ENCODE peak calls at places on chromosomes 2 and 18, in five cellular contexts. S is PC-9; D is mucosa of gallbladder; U is activated naive CD4-positive, alpha-beta T cell; N is activated T-cell treated with anti-CD3 and anti-CD28 coated beads, Interleukin-2, amount 50 U/mL, for 1 hour. O is an unnamed sample.

GRCh38 chr2:238967031-238967977 is 119.4 kb downstream of the TWIST2 start:
- DNase-seq in S (no peak), D (peak), U (no peak), N (no peak), O (no peak)

GRCh38 chr2:159712929-159713575 is 746 bp downstream of the MARCHF7 start:
- DNase-seq in S (no peak), D (no peak), U (no peak), N (no peak), O (no peak)

GRCh38 chr2:41723531-41723930 is 324.3 kb upstream of the PKDCC start:
- DNase-seq in S (no peak), D (no peak), U (no peak), N (no peak), O (no peak)

GRCh38 chr2:20565623-20566236 is 85.2 kb downstream of the HS1BP3 start:
- DNase-seq in S (peak), D (no peak), U (no peak), N (no peak), O (no peak)

GRCh38 chr2:236295481-236295880 is 31.3 kb upstream of the ASB18 start:
- DNase-seq in S (no peak), D (no peak), U (no peak), N (no peak), O (no peak)

GRCh38 chr2:237254369-237254861 is 159.5 kb downstream of the COL6A3 start:
- DNase-seq in S (no peak), D (no peak), U (no peak), N (no peak), O (no peak)

GRCh38 chr2:137302957-137303356 is 537.6 kb downstream of the THSD7B start:
- DNase-seq in S (no peak), D (no peak), U (no peak), N (no peak), O (no peak)

GRCh38 chr2:120576509-120577474 is 158.9 kb upstream of the GLI2 start:
- DNase-seq in S (peak), D (peak), U (no peak), N (no peak), O (no peak)

GRCh38 chr18:11995445-11996189 is 14.3 kb downstream of the IMPA2 start:
- DNase-seq in S (peak), D (peak), U (peak), N (peak), O (peak)

GRCh38 chr2:175449616-175450015 is 268.1 kb upstream of the ATP5MC3 start:
- DNase-seq in S (no peak), D (no peak), U (no peak), N (no peak), O (no peak)

GRCh38 chr2:18855027-18855426 is 265.7 kb upstream of the NT5C1B start:
- DNase-seq in S (no peak), D (no peak), U (no peak), N (no peak), O (peak)

GRCh38 chr2:128606837-128607236 is 288.2 kb upstream of the HS6ST1 start:
- DNase-seq in S (no peak), D (no peak), U (no peak), N (no peak), O (no peak)

GRCh38 chr2:167937403-167937802 is 310.0 kb downstream of the STK39 start:
- DNase-seq in S (no peak), D (no peak), U (no peak), N (no peak), O (no peak)

GRCh38 chr2:239717706-239718105 is 307.4 kb downstream of the NDUFA10 start:
- DNase-seq in S (no peak), D (no peak), U (no peak), N (no peak), O (no peak)

GRCh38 chr2:153971250-153971649 is 99.5 kb downstream of the GALNT13 start:
- DNase-seq in S (no peak), D (no peak), U (no peak), N (no peak), O (no peak)

GRCh38 chr2:216775043-216775453 is 79.7 kb upstream of the IGFBP5 start:
- DNase-seq in S (peak), D (no peak), U (no peak), N (no peak), O (peak)

GRCh38 chr2:239235311-239235710 is 165.5 kb downstream of the HDAC4 start:
- DNase-seq in S (no peak), D (no peak), U (no peak), N (no peak), O (no peak)

GRCh38 chr2:174627216-174627615 is 29.6 kb upstream of the WIPF1 start:
- DNase-seq in S (no peak), D (no peak), U (no peak), N (no peak), O (no peak)

GRCh38 chr18:24731981-24732380 is 271.5 kb downstream of the HRH4 start:
- DNase-seq in S (no peak), D (no peak), U (no peak), N (no peak), O (no peak)

GRCh38 chr2:204795156-204795555 is 249.9 kb downstream of the PARD3B start:
- DNase-seq in S (no peak), D (no peak), U (no peak), N (no peak), O (no peak)

GRCh38 chr2:12613137-12613912 is 103.4 kb upstream of the TRIB2 start:
- DNase-seq in S (no peak), D (no peak), U (no peak), N (no peak), O (no peak)

GRCh38 chr2:199659207-199659606 is 191.8 kb downstream of the FTCDNL1 start:
- DNase-seq in S (no peak), D (peak), U (no peak), N (no peak), O (no peak)

GRCh38 chr2:15243762-15244161 is 317.4 kb downstream of the NBAS start:
- DNase-seq in S (no peak), D (no peak), U (no peak), N (no peak), O (no peak)

GRCh38 chr2:3219536-3219935 is 158.1 kb downstream of the EIPR1 start:
- DNase-seq in S (no peak), D (no peak), U (no peak), N (no peak), O (no peak)

GRCh38 chr2:113080134-113080533 is 12.4 kb downstream of the IL1F10 start:
- DNase-seq in S (peak), D (no peak), U (peak), N (peak), O (peak)

GRCh38 chr2:44244135-44244871 is 31.0 kb upstream of the SLC3A1 start:
- DNase-seq in S (peak), D (peak), U (peak), N (peak), O (peak)

GRCh38 chr18:8952796-8953760 is 149.4 kb upstream of the NDUFV2 start:
- DNase-seq in S (no peak), D (no peak), U (no peak), N (no peak), O (no peak)

GRCh38 chr2:239348563-239349447 is 52.0 kb downstream of the HDAC4 start:
- DNase-seq in S (no peak), D (no peak), U (no peak), N (no peak), O (no peak)

GRCh38 chr2:180456811-180457210 is 449.7 kb upstream of the CWC22 start:
- DNase-seq in S (no peak), D (no peak), U (no peak), N (no peak), O (no peak)

GRCh38 chr2:219368690-219369108 is 19.0 kb downstream of the DNPEP start:
- DNase-seq in S (peak), D (peak), U (no peak), N (no peak), O (no peak)

GRCh38 chr2:9158786-9159779 is 47.5 kb upstream of the ASAP2 start:
- DNase-seq in S (no peak), D (no peak), U (no peak), N (no peak), O (no peak)